ENCODE peak calls at places on chromosomes 12 and 14, in nine cellular contexts. R is CD8-positive, alpha-beta T cell; D is aorta; V is fibroblast of villous mesenchyme; Z is ovary; M is lower leg skin; Y is cardiac fibroblast; G is CD4-positive, alpha-beta memory T cell; W is A549. H is an unnamed sample.

GRCh38 chr14:92460916-92461579 is 52.5 kb upstream of the RIN3 start:
- DNase-seq in G (no peak), D (peak), Z (no peak), M (no peak), W (no peak), Y (peak), V (peak), R (peak), H (no peak)

GRCh38 chr14:72253503-72253902 is 321.3 kb downstream of the RGS6 start:
- DNase-seq in G (no peak), M (no peak), R (no peak), D (no peak), V (no peak), Z (no peak), Y (no peak), W (no peak), H (no peak)

GRCh38 chr12:72214163-72214562 is 58.0 kb upstream of the TRHDE start:
- DNase-seq in M (no peak), D (no peak), G (no peak), Y (no peak), Z (no peak), V (no peak), R (no peak), W (no peak), H (no peak)

GRCh38 chr14:73008501-73008900 is 18.4 kb downstream of the ZFYVE1 start:
- DNase-seq in W (no peak), V (peak), D (no peak), Y (peak), M (peak), Z (no peak), G (no peak), R (no peak), H (no peak)

GRCh38 chr12:120721866-120722265 is 3.8 kb upstream of the ACADS start:
- DNase-seq in Y (no peak), G (no peak), Z (no peak), M (no peak), W (no peak), R (no peak), V (no peak), D (no peak), H (no peak)

GRCh38 chr12:105912911-105913514 is 225.7 kb downstream of the NUAK1 start:
- DNase-seq in R (no peak), Y (no peak), M (no peak), D (no peak), V (peak), W (no peak), G (no peak), Z (no peak), H (no peak)

GRCh38 chr12:47356129-47356622 is 276.4 kb upstream of the AMIGO2 start:
- DNase-seq in D (no peak), R (no peak), Z (no peak), V (no peak), W (no peak), G (no peak), Y (peak), M (peak), H (no peak)

GRCh38 chr14:24216345-24216699 is 456 bp upstream of the MDP1 start:
- DNase-seq in M (no peak), Y (no peak), V (no peak), D (no peak), G (no peak), W (no peak), R (no peak), Z (no peak), H (no peak)

GRCh38 chr12:47881826-47882427 is 22.9 kb downstream of the VDR start:
- DNase-seq in Z (no peak), D (no peak), V (peak), Y (peak), M (peak), W (peak), G (no peak), R (no peak), H (no peak)

DNA sequence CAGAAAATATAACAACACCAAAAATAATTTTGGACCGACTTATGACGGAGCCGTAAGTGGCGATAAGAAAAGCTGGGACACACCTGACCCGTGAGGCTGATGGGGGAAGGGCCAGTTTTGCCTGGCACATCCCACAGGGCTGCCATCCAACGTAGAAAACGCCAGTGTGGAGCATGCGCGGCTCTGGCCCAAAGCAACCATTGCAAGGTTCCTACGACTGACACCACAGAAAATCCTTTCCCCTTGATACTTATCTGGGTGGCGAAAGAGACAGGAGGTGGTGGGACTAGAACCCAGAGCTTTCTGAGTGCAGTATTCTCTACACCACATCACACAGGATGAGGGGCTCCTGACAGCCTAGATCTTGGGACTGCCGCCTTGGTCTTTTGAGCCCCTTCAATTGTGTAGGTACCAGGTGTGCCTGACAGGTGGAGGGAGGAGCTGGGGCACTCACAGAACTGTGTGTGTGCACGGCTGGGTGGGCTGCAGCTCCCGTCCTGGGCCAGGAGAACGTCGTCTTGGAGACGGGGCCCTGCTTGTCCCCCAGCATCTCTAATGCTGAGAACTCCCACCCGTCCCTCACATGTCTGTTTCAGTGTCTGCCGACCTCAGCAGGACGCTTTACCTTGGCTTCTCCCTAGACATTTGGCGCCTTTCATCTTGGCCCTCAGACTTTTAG is 17.4 kb upstream of the CACNA2D4 start:
- DNase-seq in V (no peak), R (no peak), G (no peak), D (no peak), Y (no peak), W (no peak), Z (no peak), M (no peak), H (no peak)
- H3K4me3 ChIP-seq in V (no peak), R (no peak), G (no peak), D (no peak), Y (no peak), W (no peak), Z (no peak), M (no peak), H (no peak)

GRCh38 chr12:2833327-2833726 is 1.5 kb downstream of the NRIP2 start:
- DNase-seq in V (no peak), D (no peak), Y (no peak), R (no peak), M (no peak), G (no peak), Z (no peak), W (no peak), H (no peak)
- H3K4me3 ChIP-seq in V (no peak), D (no peak), Y (no peak), R (no peak), M (no peak), G (no peak), Z (no peak), W (no peak), H (no peak)

GRCh38 chr12:82609234-82609914 is 77.3 kb upstream of the TMTC2 start:
- DNase-seq in G (no peak), Y (no peak), M (no peak), R (no peak), V (no peak), W (no peak), D (no peak), Z (no peak), H (no peak)

GRCh38 chr12:82605115-82605514 is 81.6 kb upstream of the TMTC2 start:
- DNase-seq in G (no peak), W (no peak), Y (no peak), Z (no peak), M (no peak), R (no peak), D (no peak), V (no peak), H (no peak)

GRCh38 chr12:82608706-82609105 is 78.0 kb upstream of the TMTC2 start:
- DNase-seq in M (no peak), Z (no peak), G (no peak), W (no peak), Y (peak), R (no peak), V (peak), D (no peak), H (no peak)
- H3K4me3 ChIP-seq in M (no peak), Z (no peak), G (no peak), W (no peak), Y (no peak), R (no peak), V (no peak), D (no peak), H (no peak)

GRCh38 chr14:60508707-60509437 is at the start of gene SIX6:
- DNase-seq in Z (no peak), D (peak), W (no peak), G (no peak), Y (no peak), V (no peak), M (no peak), R (no peak), H (no peak)

GRCh38 chr14:60506985-60507829 is 1.7 kb upstream of the SIX6 start:
- DNase-seq in W (no peak), Z (no peak), G (no peak), D (no peak), V (no peak), R (no peak), Y (no peak), M (no peak), H (no peak)

GRCh38 chr14:60509438-60510253 is 700 bp downstream of the SIX6 start:
- DNase-seq in V (no peak), D (no peak), R (no peak), G (no peak), W (no peak), M (no peak), Y (peak), Z (no peak), H (no peak)

GRCh38 chr14:60506462-60506984 is 2.4 kb upstream of the SIX6 start:
- DNase-seq in V (no peak), G (no peak), Y (no peak), R (no peak), Z (no peak), W (no peak), D (no peak), M (no peak), H (no peak)

DNA sequence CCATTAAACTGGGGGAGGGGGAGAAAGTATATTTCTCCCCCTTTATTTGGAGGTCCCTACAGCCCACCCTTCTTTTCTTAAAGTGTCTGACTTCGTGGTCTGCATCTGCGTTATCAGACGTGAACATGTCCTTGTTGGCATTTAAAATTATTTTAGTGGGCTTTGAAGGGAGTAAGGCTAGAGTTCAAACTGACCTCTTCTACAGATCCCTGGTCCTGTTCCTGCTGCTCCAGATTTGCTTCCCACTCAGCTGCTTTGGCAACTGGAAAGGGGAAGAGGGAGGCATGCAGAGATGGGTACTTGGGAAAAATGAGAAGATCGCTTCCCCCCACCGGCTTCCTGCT is 611 bp upstream of the SIX6 start:
- DNase-seq in Y (no peak), D (no peak), W (no peak), Z (no peak), V (no peak), G (no peak), R (no peak), M (no peak), H (no peak)
- H3K4me3 ChIP-seq in Y (no peak), D (no peak), W (no peak), Z (no peak), V (no peak), G (no peak), R (no peak), M (no peak), H (no peak)

GRCh38 chr12:52165096-52165855 is 26.5 kb downstream of the KRT80 start:
- DNase-seq in M (no peak), Z (no peak), Y (no peak), D (no peak), V (no peak), G (no peak), R (no peak), W (no peak), H (no peak)
- H3K4me3 ChIP-seq in M (no peak), Z (no peak), Y (no peak), D (no peak), V (no peak), G (no peak), R (no peak), W (no peak), H (no peak)

GRCh38 chr12:5453471-5453870 is 21.6 kb downstream of the NTF3 start:
- DNase-seq in R (no peak), W (no peak), Y (no peak), Z (no peak), V (peak), D (no peak), M (no peak), G (no peak), H (no peak)

GRCh38 chr12:5451251-5451650 is 19.3 kb downstream of the NTF3 start:
- DNase-seq in W (no peak), Z (no peak), G (no peak), R (no peak), V (peak), Y (no peak), D (no peak), M (no peak), H (no peak)

GRCh38 chr12:5456025-5456424 is 24.1 kb downstream of the NTF3 start:
- DNase-seq in G (no peak), R (no peak), V (no peak), W (no peak), Z (no peak), D (no peak), M (no peak), Y (no peak), H (no peak)

GRCh38 chr12:5456906-5457305 is 25.0 kb downstream of the NTF3 start:
- DNase-seq in G (no peak), R (no peak), W (no peak), V (peak), M (no peak), Z (no peak), D (no peak), Y (peak), H (no peak)

DNA sequence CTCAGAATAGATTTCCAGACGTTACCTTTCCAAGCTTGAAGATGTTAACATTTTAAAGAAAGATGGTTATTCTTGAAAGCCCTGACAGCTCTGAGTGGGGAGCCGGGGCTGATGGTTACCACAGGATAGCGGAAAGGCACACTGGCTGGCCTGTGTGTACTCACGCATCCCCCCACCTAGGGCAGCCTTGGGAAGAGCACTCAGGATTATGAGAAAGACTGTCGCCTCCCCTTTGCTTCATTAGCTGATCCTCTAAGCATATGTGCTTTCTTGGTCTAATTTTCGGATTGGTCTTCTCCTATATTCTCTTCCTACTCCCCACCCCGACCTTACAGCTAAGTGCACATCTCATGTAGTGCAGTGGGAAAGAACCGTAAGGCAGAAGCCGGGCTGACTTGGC is 20.7 kb downstream of the NTF3 start:
- DNase-seq in W (no peak), Y (no peak), Z (no peak), D (no peak), V (no peak), M (no peak), G (no peak), R (no peak), H (no peak)
- H3K4me3 ChIP-seq in W (no peak), Y (no peak), Z (no peak), D (no peak), V (no peak), M (no peak), G (no peak), R (no peak), H (no peak)

DNA sequence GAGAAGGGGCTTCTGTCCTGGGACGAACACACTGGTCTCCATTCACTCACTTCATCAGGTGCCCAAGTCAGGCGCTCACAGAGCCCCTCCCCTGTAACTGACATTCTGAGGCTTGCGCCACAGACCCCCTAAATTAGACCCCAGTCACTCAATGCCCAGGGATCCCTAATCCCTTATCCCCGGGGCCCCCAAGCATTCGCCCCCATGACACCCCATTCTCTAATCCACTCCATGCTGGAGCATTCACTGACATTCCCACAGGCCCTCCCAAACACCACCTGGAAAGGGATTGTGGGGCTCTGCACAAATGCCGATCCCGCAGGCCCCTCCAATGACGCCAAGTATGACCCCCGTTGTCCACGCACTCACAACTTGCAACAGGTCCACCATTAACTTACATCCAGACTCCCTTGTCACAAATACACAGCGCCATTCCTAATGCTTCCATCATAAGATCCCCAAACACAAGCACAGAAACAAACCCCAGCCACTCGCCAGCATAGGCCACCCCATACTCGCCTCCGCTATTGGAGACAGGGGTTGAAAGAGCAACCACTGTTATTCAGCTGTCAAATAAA is 1.5 kb downstream of the ZNF605 start:
- DNase-seq in Z (no peak), M (no peak), W (no peak), D (no peak), R (no peak), V (no peak), Y (no peak), G (no peak), H (no peak)
- H3K4me3 ChIP-seq in Z (peak), M (no peak), W (no peak), D (no peak), R (no peak), V (peak), Y (peak), G (no peak), H (no peak)

DNA sequence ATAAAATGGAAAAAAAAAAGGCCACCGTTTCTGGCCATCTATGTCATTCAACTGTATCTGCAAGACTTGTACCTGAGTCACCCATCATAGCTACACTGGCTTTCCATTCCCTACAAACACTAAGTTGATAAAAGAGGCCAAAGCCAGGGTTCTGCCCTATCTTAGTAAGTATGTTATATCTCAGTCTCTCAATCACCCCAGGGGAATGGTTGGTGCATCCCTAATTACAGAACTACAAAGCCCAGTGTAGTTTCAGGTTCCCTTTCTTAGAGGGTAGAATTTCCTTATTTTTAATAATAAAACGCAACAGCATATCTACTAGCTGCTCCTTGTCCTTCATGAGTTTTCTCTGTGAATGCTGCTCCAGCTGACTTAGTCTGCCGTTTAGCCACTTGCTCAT is 57.7 kb downstream of the ST8SIA1 start:
- DNase-seq in Z (no peak), V (no peak), M (no peak), D (no peak), W (no peak), G (no peak), R (no peak), Y (no peak), H (no peak)
- H3K4me3 ChIP-seq in Z (no peak), V (no peak), M (no peak), D (no peak), W (no peak), G (no peak), R (no peak), Y (no peak), H (no peak)